ENCODE peak calls at places on chromosomes 16 and 17, in six cellular contexts. F is anterior cingulate cortex, O is NCI-H1417, S is heart left ventricle, R is fibroblast of the aortic adventitia, U is cardiac septum. B is an unnamed sample.

GRCh38 chr17:72455562-72455961 is 334.7 kb downstream of the SOX9 start:
- DNase-seq in R (no peak), U (no peak), O (no peak), S (no peak), F (no peak), B (no peak)

GRCh38 chr17:78889525-78889924 is 13.5 kb downstream of the CEP295NL start:
- DNase-seq in R (no peak), F (no peak), S (no peak), U (no peak), O (no peak), B (no peak)

GRCh38 chr16:79307214-79307613 is 293.3 kb downstream of the MAF start:
- DNase-seq in U (no peak), S (peak), O (no peak), R (no peak), F (no peak), B (peak)

GRCh38 chr17:78176548-78177025 is 8.2 kb downstream of the SYNGR2 start:
- DNase-seq in F (no peak), U (peak), R (peak), O (peak), S (peak), B (peak)

GRCh38 chr16:50153648-50154368 is 702 bp downstream of the TENT4B start:
- DNase-seq in U (peak), F (no peak), O (peak), R (no peak), S (peak), B (peak)

GRCh38 chr17:71727292-71727691 is 393.5 kb upstream of the SOX9 start:
- DNase-seq in R (no peak), F (no peak), O (no peak), U (no peak), S (no peak), B (no peak)

GRCh38 chr16:50309527-50310307 is 43.4 kb downstream of the ADCY7 start:
- DNase-seq in U (peak), R (no peak), S (no peak), F (no peak), O (peak), B (peak)

GRCh38 chr17:61325382-61326073 is 74.1 kb upstream of the TBX2 start:
- DNase-seq in U (no peak), O (peak), R (peak), F (no peak), S (no peak), B (no peak)

GRCh38 chr16:31223044-31223443 is 6.1 kb upstream of the PYDC1 start:
- DNase-seq in S (no peak), O (no peak), F (no peak), R (no peak), U (no peak), B (no peak)

GRCh38 chr16:10297341-10298006 is 88.4 kb upstream of the ATF7IP2 start:
- DNase-seq in F (no peak), R (no peak), S (no peak), U (no peak), O (no peak), B (no peak)

GRCh38 chr17:78315355-78316114 is 44.3 kb downstream of the SOCS3 start:
- DNase-seq in O (peak), U (no peak), S (peak), F (no peak), R (peak), B (peak)

GRCh38 chr17:15289285-15290185 is 24.4 kb upstream of the PMP22 start:
- DNase-seq in U (no peak), O (peak), F (no peak), R (peak), S (no peak), B (no peak)

GRCh38 chr16:69929480-69929879 is 21.7 kb upstream of the CLEC18A start:
- DNase-seq in S (no peak), U (peak), R (no peak), F (no peak), O (no peak), B (no peak)

GRCh38 chr17:79988163-79988971 is 47.3 kb downstream of the TBC1D16 start:
- DNase-seq in S (no peak), F (no peak), U (peak), O (peak), R (peak), B (peak)

GRCh38 chr17:2343421-2343820 is 6.1 kb downstream of the SGSM2 start:
- DNase-seq in U (no peak), S (no peak), F (no peak), R (no peak), O (no peak), B (peak)

GRCh38 chr17:40568074-40568836 is 3.0 kb upstream of the CCR7 start:
- DNase-seq in R (no peak), O (no peak), F (no peak), S (no peak), U (no peak), B (no peak)

GRCh38 chr16:56346131-56346890 is 79.0 kb downstream of the AMFR start:
- DNase-seq in F (no peak), O (no peak), S (no peak), U (no peak), R (no peak), B (no peak)

GRCh38 chr16:56450275-56450889 is 750 bp downstream of the NUDT21 start:
- DNase-seq in R (peak), F (no peak), O (peak), U (no peak), S (no peak), B (no peak)

GRCh38 chr16:11198817-11199216 is 57.2 kb downstream of the SOCS1 start:
- DNase-seq in O (no peak), S (no peak), R (no peak), U (no peak), F (no peak), B (no peak)

GRCh38 chr17:49616546-49617205 is 41.0 kb downstream of the NXPH3 start:
- DNase-seq in R (peak), O (no peak), S (peak), U (peak), F (peak), B (peak)

GRCh38 chr16:83438326-83438725 is 369.5 kb upstream of the HSBP1 start:
- DNase-seq in F (no peak), S (no peak), O (no peak), R (no peak), U (no peak), B (no peak)

GRCh38 chr16:62289230-62289629 is 253.0 kb upstream of the CDH8 start:
- DNase-seq in F (no peak), U (no peak), O (no peak), R (no peak), S (no peak), B (no peak)

GRCh38 chr17:73746314-73747073 is 102.2 kb upstream of the SDK2 start:
- DNase-seq in O (peak), R (no peak), S (no peak), F (no peak), U (no peak), B (no peak)

GRCh38 chr17:32192379-32192778 is 50.1 kb downstream of the RHOT1 start:
- DNase-seq in U (no peak), S (no peak), R (peak), O (no peak), F (no peak), B (no peak)

GRCh38 chr17:37492167-37492566 is 2.5 kb downstream of the DUSP14 start:
- DNase-seq in F (no peak), S (no peak), R (no peak), O (no peak), U (no peak), B (no peak)

GRCh38 chr17:62126292-62126691 is 61.2 kb upstream of the MED13 start:
- DNase-seq in F (no peak), O (peak), R (no peak), S (no peak), U (no peak), B (no peak)

GRCh38 chr17:66900126-66901010 is 64.1 kb upstream of the CACNG4 start:
- DNase-seq in U (no peak), F (no peak), O (peak), S (no peak), R (peak), B (no peak)

GRCh38 chr17:27879987-27880608 is 13.1 kb downstream of the LYRM9 start:
- DNase-seq in R (peak), U (peak), S (peak), O (peak), F (peak), B (peak)

GRCh38 chr17:5630434-5630833 is 46.1 kb upstream of the NLRP1 start:
- DNase-seq in S (no peak), O (no peak), F (no peak), U (no peak), R (peak), B (no peak)

GRCh38 chr17:19398301-19399181 is 11.6 kb upstream of the MFAP4 start:
- DNase-seq in U (peak), O (peak), R (peak), S (no peak), F (no peak), B (peak)

GRCh38 chr17:34850023-34850422 is 111.2 kb downstream of the CCT6B start:
- DNase-seq in U (no peak), F (no peak), R (peak), S (no peak), O (no peak), B (no peak)

GRCh38 chr17:49997773-49998703 is 3.0 kb upstream of the DLX3 start:
- DNase-seq in U (peak), R (peak), S (peak), F (no peak), O (peak), B (peak)